ENCODE peak calls at places on chromosomes 2 and 18, in four cellular contexts. One of them, this sample, is unnamed.
A peak's percentile ranks its signal among the peaks of the same experiment; 100 is the strongest.

GRCh38 chr2:234392230-234392629 is 104.7 kb downstream of the ARL4C start:
- DNase-seq in IMR-90: no peak
- DNase-seq in GM23338: no peak
- DNase-seq in endothelial cell of umbilical vein: no peak
- DNase-seq in this sample: no peak

GRCh38 chr2:11239718-11240462 is 84.6 kb downstream of the SLC66A3 start:
- DNase-seq in endothelial cell of umbilical vein: peak; percentile 50
- DNase-seq in GM23338: no peak
- DNase-seq in IMR-90: peak; percentile 25
- DNase-seq in this sample: peak; percentile 8

GRCh38 chr2:88880441-88880953 is 189.0 kb downstream of the RPIA start:
- DNase-seq in IMR-90: peak; percentile 39
- DNase-seq in endothelial cell of umbilical vein: peak; percentile 63
- DNase-seq in GM23338: peak; percentile 80
- DNase-seq in this sample: peak; percentile 13

GRCh38 chr2:11790228-11790627 is 43.8 kb downstream of the LPIN1 start:
- DNase-seq in GM23338: no peak
- DNase-seq in IMR-90: no peak
- DNase-seq in endothelial cell of umbilical vein: no peak
- DNase-seq in this sample: no peak

GRCh38 chr2:143955416-143956075 is 564.4 kb downstream of the ZEB2 start:
- DNase-seq in GM23338: no peak
- DNase-seq in endothelial cell of umbilical vein: no peak
- DNase-seq in IMR-90: peak; percentile 78
- DNase-seq in this sample: no peak

GRCh38 chr2:182638652-182639051 is 77.4 kb upstream of the DNAJC10 start:
- DNase-seq in GM23338: no peak
- DNase-seq in IMR-90: no peak
- DNase-seq in endothelial cell of umbilical vein: no peak
- DNase-seq in this sample: no peak

GRCh38 chr2:112724611-112725525 is 4.0 kb downstream of the NT5DC4 start:
- DNase-seq in GM23338: peak; percentile 54
- DNase-seq in endothelial cell of umbilical vein: no peak
- DNase-seq in IMR-90: no peak
- DNase-seq in this sample: peak; percentile 39

GRCh38 chr2:27053321-27053720 is 1.9 kb downstream of the AGBL5 start:
- DNase-seq in endothelial cell of umbilical vein: no peak
- DNase-seq in GM23338: no peak
- DNase-seq in IMR-90: no peak
- DNase-seq in this sample: no peak

GRCh38 chr2:156589381-156590079 is 153.4 kb downstream of the GPD2 start:
- DNase-seq in endothelial cell of umbilical vein: peak; percentile 60
- DNase-seq in GM23338: peak; percentile 63
- DNase-seq in IMR-90: peak; percentile 62
- DNase-seq in this sample: peak; percentile 61

GRCh38 chr2:170747921-170748320 is 22.3 kb upstream of the ERICH2 start:
- DNase-seq in GM23338: no peak
- DNase-seq in IMR-90: peak; percentile 95
- DNase-seq in endothelial cell of umbilical vein: no peak
- DNase-seq in this sample: peak; percentile 46

GRCh38 chr2:239322414-239323086 is 78.3 kb downstream of the HDAC4 start:
- DNase-seq in IMR-90: peak; percentile 77
- DNase-seq in GM23338: no peak
- DNase-seq in endothelial cell of umbilical vein: peak; percentile 64
- DNase-seq in this sample: no peak

GRCh38 chr2:147471126-147471525 is 373.7 kb upstream of the ACVR2A start:
- DNase-seq in IMR-90: no peak
- DNase-seq in GM23338: no peak
- DNase-seq in endothelial cell of umbilical vein: no peak
- DNase-seq in this sample: no peak

GRCh38 chr2:163191372-163191771 is 352.8 kb upstream of the KCNH7 start:
- DNase-seq in IMR-90: peak; percentile 50
- DNase-seq in endothelial cell of umbilical vein: peak; percentile 64
- DNase-seq in GM23338: peak; percentile 69
- DNase-seq in this sample: peak; percentile 54

GRCh38 chr2:216774620-216775019 is 79.3 kb upstream of the IGFBP5 start:
- DNase-seq in endothelial cell of umbilical vein: no peak
- DNase-seq in GM23338: no peak
- DNase-seq in IMR-90: peak; percentile 92
- DNase-seq in this sample: peak; percentile 23

GRCh38 chr2:1621041-1621440 is 123.3 kb downstream of the PXDN start:
- DNase-seq in IMR-90: no peak
- DNase-seq in GM23338: no peak
- DNase-seq in endothelial cell of umbilical vein: no peak
- DNase-seq in this sample: no peak

GRCh38 chr2:120948662-120949011 is 213.0 kb downstream of the GLI2 start:
- DNase-seq in IMR-90: no peak
- DNase-seq in GM23338: no peak
- DNase-seq in endothelial cell of umbilical vein: no peak
- DNase-seq in this sample: no peak

GRCh38 chr2:158484892-158485556 is 28.3 kb downstream of the PKP4 start:
- DNase-seq in GM23338: no peak
- DNase-seq in IMR-90: no peak
- DNase-seq in endothelial cell of umbilical vein: no peak
- DNase-seq in this sample: no peak

GRCh38 chr2:114346658-114347057 is 95.8 kb upstream of the DPP10 start:
- DNase-seq in endothelial cell of umbilical vein: no peak
- DNase-seq in GM23338: no peak
- DNase-seq in IMR-90: no peak
- DNase-seq in this sample: no peak

GRCh38 chr2:222576390-222577081 is 79.4 kb downstream of the FARSB start:
- DNase-seq in GM23338: no peak
- DNase-seq in IMR-90: peak; percentile 17
- DNase-seq in endothelial cell of umbilical vein: peak; percentile 34
- DNase-seq in this sample: no peak

DNA sequence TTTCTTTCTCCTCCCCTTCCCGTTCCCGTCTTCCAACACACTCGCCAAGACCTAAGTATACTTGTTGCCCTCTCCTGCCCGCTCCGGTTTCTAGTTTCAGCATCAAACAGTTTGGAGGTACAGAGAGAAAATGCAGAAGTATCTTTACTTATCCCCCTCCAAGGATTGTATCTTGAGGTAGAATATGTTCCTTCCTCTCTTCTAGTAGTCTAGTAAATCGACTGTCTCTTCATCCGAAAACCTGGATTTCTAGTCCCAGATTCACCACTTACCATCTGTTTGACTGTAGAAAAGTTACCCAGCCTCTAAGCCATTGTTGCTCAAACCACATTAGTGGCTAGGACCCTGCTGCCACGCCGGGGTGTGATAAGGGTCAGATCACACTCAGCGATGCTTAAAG is 800 bp downstream of the EIF4E2 start:
- DNase-seq in IMR-90: no peak
- DNase-seq in endothelial cell of umbilical vein: no peak
- DNase-seq in GM23338: no peak
- DNase-seq in this sample: no peak
- H3K27ac ChIP-seq in IMR-90: peak overlapping the region; percentile 62
- H3K27ac ChIP-seq in endothelial cell of umbilical vein: peak overlapping the region; percentile 87
- H3K27ac ChIP-seq in GM23338: peak overlapping the region; percentile 98
- H3K27ac ChIP-seq in this sample: peak overlapping the region; percentile 95

GRCh38 chr2:96207073-96207777 is 1.4 kb downstream of the STARD7 start:
- DNase-seq in endothelial cell of umbilical vein: no peak
- DNase-seq in GM23338: no peak
- DNase-seq in IMR-90: no peak
- DNase-seq in this sample: no peak
- H3K4me1 ChIP-seq in endothelial cell of umbilical vein: peaks cover 36% of the 10 kb centered on the region
- H3K4me1 ChIP-seq in GM23338: peaks cover 35% of the 10 kb centered on the region
- H3K4me1 ChIP-seq in IMR-90: peaks cover 16% of the 10 kb centered on the region
- H3K4me1 ChIP-seq in this sample: peaks cover 48% of the 10 kb centered on the region

DNA sequence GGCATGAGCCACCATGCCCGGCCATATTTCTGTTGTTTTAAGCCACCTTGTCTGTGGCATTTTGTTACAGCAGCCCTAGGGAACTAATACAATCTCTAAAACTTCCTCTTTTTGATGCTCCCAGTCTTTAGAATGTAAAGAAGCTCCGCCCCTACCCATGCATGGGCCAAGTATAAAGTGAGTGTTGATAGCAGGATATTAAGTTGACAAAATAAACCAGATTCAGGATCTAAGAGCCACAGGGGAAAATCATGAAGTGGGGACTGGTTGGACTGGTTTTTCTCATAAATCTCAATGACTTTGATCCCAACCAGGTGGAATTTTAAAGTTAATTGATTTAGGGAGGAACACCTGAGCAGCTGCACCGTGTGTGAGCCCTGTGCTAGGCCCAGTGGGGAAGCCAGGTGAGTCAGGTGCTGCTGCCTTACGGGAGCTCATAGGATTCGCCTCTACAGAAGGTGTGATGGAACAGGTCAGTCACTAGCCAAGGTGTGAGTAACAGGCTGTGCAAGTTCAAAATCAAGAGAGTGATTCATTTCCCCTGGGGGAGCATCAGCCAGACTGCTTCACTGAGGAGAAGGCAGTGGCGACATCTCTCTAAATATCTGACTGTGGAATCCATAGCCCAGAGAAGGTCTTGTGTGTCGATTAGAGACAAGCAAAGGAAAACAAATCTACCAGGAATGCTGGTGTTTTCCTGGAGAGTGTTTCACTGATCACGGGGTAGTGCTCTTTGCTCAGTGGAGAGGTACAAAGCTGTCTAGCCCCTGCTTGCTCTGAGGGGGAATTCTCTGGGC is 63.0 kb upstream of the MSH2 start:
- DNase-seq in IMR-90: peak; percentile 61
- DNase-seq in GM23338: no peak
- DNase-seq in endothelial cell of umbilical vein: no peak
- DNase-seq in this sample: peak; percentile 60
- H3K4me2 ChIP-seq in IMR-90: no peak overlapping the region
- H3K4me2 ChIP-seq in GM23338: no peak overlapping the region
- H3K4me2 ChIP-seq in endothelial cell of umbilical vein: no peak overlapping the region
- H3K4me2 ChIP-seq in this sample: peak overlapping the region; percentile 22

DNA sequence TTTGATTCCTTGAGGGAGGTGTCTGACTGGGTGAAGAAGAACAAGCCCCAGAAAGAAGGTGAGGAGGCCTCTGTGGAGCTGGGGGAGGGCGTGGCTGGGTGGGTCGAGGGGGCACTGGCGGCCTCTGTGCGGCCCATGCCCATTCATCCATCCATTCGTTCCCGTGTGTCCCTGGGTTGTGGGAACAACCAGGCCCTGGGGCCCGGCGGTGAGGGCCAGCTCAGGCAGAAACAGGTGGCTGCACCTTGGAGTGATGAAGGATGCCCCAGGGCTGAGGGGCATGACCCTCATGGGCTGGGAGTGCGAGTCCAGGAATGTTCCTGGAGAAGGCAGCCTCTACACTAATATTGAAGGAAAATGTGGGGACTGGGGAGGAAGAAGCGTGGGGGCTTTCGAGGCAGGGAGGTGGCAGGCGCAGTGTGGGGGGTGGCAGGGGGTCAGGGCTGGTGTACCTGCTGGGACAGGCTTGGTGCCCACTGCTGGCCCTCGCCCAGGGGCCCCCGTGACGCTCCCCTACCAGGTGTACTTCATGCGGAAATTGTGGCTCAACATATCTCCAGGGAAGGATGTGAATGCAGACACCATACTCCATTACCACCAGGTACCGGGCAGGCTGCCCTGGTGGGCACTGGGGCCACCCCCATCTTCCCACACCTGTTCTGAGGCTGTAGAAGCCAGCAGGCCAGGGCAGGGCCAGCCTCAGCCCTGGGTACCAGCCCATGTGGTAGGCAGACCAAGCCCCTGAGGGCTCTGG is 11.2 kb upstream of the GPR17 start:
- DNase-seq in endothelial cell of umbilical vein: no peak
- DNase-seq in IMR-90: no peak
- DNase-seq in GM23338: no peak
- DNase-seq in this sample: no peak
- H3K27ac ChIP-seq in endothelial cell of umbilical vein: no peak overlapping the region
- H3K27ac ChIP-seq in IMR-90: no peak overlapping the region
- H3K27ac ChIP-seq in GM23338: no peak overlapping the region
- H3K27ac ChIP-seq in this sample: no peak overlapping the region

DNA sequence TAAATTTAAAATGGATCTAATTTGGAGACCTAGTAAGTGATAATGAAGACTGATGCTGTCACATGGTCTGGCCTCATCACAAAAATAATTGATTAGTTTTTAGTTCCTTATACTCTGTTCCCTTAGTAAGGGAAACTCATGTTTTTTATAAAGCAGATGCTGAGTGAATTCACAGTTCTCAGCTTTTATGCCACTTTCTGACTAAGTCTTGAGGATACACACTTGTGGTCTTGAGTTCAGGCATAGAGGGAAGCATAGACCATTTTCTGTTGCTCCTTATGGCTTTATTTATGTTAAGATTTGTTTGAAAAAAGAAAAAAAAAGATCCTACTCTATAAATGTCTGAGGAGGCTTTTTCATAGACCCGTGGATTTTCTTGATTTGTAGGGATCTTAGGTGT is 91.1 kb downstream of the MAP4K4 start:
- DNase-seq in endothelial cell of umbilical vein: no peak
- DNase-seq in GM23338: no peak
- DNase-seq in IMR-90: peak; percentile 69
- DNase-seq in this sample: no peak
- H3K4me1 ChIP-seq in endothelial cell of umbilical vein: peaks cover 12% of the 10 kb centered on the region
- H3K4me1 ChIP-seq in GM23338: peaks cover 37% of the 10 kb centered on the region
- H3K4me1 ChIP-seq in IMR-90: peaks cover 19% of the 10 kb centered on the region
- H3K4me1 ChIP-seq in this sample: peaks cover 17% of the 10 kb centered on the region

GRCh38 chr18:55688066-55688465 is 100.1 kb upstream of the TCF4 start:
- DNase-seq in endothelial cell of umbilical vein: no peak
- DNase-seq in GM23338: no peak
- DNase-seq in IMR-90: no peak
- DNase-seq in this sample: no peak

GRCh38 chr18:55685638-55686037 is 97.6 kb upstream of the TCF4 start:
- DNase-seq in IMR-90: no peak
- DNase-seq in GM23338: no peak
- DNase-seq in endothelial cell of umbilical vein: no peak
- DNase-seq in this sample: no peak

DNA sequence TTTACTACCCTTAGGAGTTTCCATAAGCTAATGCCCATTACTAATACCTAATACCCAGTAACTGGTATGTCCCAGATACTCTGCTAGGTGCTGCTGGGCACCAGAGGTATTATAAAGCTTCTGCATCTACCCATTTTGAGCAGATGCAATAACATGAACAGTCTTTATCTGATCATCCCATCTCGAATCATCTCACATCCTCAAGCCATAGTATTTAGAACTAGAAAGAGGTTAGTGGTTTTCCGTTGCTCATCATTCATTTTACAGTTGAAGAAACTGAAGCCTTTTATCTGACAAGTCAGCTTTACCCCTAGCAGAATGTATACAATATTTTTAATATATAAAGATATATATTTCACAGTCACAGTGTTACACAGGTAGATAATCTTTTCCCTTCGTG is 99.1 kb upstream of the TCF4 start:
- DNase-seq in IMR-90: no peak
- DNase-seq in GM23338: no peak
- DNase-seq in endothelial cell of umbilical vein: no peak
- DNase-seq in this sample: no peak
- H3K4me2 ChIP-seq in IMR-90: no peak overlapping the region
- H3K4me2 ChIP-seq in GM23338: no peak overlapping the region
- H3K4me2 ChIP-seq in endothelial cell of umbilical vein: no peak overlapping the region
- H3K4me2 ChIP-seq in this sample: no peak overlapping the region

DNA sequence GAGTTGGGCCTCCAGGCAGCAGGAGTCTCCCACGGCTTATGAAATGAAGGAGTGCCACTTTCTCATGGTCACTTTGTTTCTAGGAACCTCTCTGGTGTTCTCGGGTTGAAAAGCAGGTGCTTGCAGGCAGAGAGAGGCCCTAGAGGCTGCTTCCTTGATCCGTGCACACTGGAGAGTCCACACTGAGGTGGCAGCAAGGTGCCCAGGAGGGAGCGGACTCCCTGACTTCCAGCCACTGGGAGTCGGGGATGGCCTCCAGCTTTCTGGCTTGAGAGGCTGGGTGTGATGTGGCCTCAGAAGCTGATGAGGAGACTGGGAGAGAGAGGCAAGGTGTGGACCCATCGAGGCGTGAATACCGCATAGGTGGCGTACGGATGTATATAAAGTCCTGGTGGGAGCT is 221.8 kb downstream of the AGAP1 start:
- DNase-seq in endothelial cell of umbilical vein: no peak
- DNase-seq in GM23338: no peak
- DNase-seq in IMR-90: no peak
- DNase-seq in this sample: no peak
- H3K27ac ChIP-seq in endothelial cell of umbilical vein: no peak overlapping the region
- H3K27ac ChIP-seq in GM23338: no peak overlapping the region
- H3K27ac ChIP-seq in IMR-90: no peak overlapping the region
- H3K27ac ChIP-seq in this sample: no peak overlapping the region

GRCh38 chr2:71336384-71336783 is 4.8 kb downstream of the ZNF638 start:
- DNase-seq in IMR-90: no peak
- DNase-seq in endothelial cell of umbilical vein: no peak
- DNase-seq in GM23338: no peak
- DNase-seq in this sample: no peak
- H3K4me1 ChIP-seq in IMR-90: peaks cover 2% of the 10 kb centered on the region
- H3K4me1 ChIP-seq in endothelial cell of umbilical vein: peaks cover 14% of the 10 kb centered on the region
- H3K4me1 ChIP-seq in GM23338: peaks cover 34% of the 10 kb centered on the region
- H3K4me1 ChIP-seq in this sample: peaks cover 18% of the 10 kb centered on the region

This sample was measured in hepatocyte.